ENCODE peak calls at places on chromosomes 3 and 15, in seven cellular contexts. One of them, this sample, is unnamed.

GRCh38 chr15:65312400-65312916 is 8.0 kb downstream of the RNU5B-1 start:
- DNase-seq in Peyer's patch: no peak
- DNase-seq in T-cell: no peak
- DNase-seq in foreskin fibroblast: peak
- DNase-seq in HEK293T: peak
- DNase-seq in RPMI7951: peak
- DNase-seq in ACHN: peak
- DNase-seq in this sample: no peak

GRCh38 chr3:173823911-173824460 is 426.4 kb downstream of the NLGN1 start:
- DNase-seq in RPMI7951: no peak
- DNase-seq in foreskin fibroblast: no peak
- DNase-seq in T-cell: no peak
- DNase-seq in ACHN: peak
- DNase-seq in Peyer's patch: no peak
- DNase-seq in HEK293T: no peak
- DNase-seq in this sample: no peak

GRCh38 chr3:172153335-172153861 is 114.0 kb downstream of the FNDC3B start:
- DNase-seq in Peyer's patch: peak
- DNase-seq in HEK293T: no peak
- DNase-seq in RPMI7951: peak
- DNase-seq in ACHN: peak
- DNase-seq in T-cell: peak
- DNase-seq in foreskin fibroblast: peak
- DNase-seq in this sample: peak

GRCh38 chr15:48239334-48239733 is 33.2 kb downstream of the SLC12A1 start:
- DNase-seq in RPMI7951: no peak
- DNase-seq in HEK293T: no peak
- DNase-seq in ACHN: no peak
- DNase-seq in Peyer's patch: no peak
- DNase-seq in foreskin fibroblast: no peak
- DNase-seq in T-cell: no peak
- DNase-seq in this sample: no peak

GRCh38 chr3:53350652-53351051 is 3.3 kb upstream of the DCP1A start:
- DNase-seq in RPMI7951: peak
- DNase-seq in ACHN: peak
- DNase-seq in foreskin fibroblast: peak
- DNase-seq in HEK293T: no peak
- DNase-seq in T-cell: no peak
- DNase-seq in Peyer's patch: no peak
- DNase-seq in this sample: peak

GRCh38 chr3:152998554-152998953 is 163.5 kb upstream of the RAP2B start:
- DNase-seq in Peyer's patch: no peak
- DNase-seq in foreskin fibroblast: no peak
- DNase-seq in RPMI7951: no peak
- DNase-seq in ACHN: no peak
- DNase-seq in HEK293T: no peak
- DNase-seq in T-cell: no peak
- DNase-seq in this sample: no peak

GRCh38 chr15:51904931-51905330 is 66.6 kb downstream of the LEO1 start:
- DNase-seq in HEK293T: no peak
- DNase-seq in T-cell: no peak
- DNase-seq in Peyer's patch: no peak
- DNase-seq in ACHN: no peak
- DNase-seq in RPMI7951: no peak
- DNase-seq in foreskin fibroblast: peak
- DNase-seq in this sample: no peak

GRCh38 chr15:75531041-75531450 is 48.1 kb downstream of the PTPN9 start:
- DNase-seq in Peyer's patch: no peak
- DNase-seq in foreskin fibroblast: peak
- DNase-seq in RPMI7951: peak
- DNase-seq in HEK293T: no peak
- DNase-seq in T-cell: no peak
- DNase-seq in ACHN: no peak
- DNase-seq in this sample: peak

GRCh38 chr15:99454941-99455795 is 110.6 kb upstream of the MEF2A start:
- DNase-seq in foreskin fibroblast: peak
- DNase-seq in RPMI7951: peak
- DNase-seq in Peyer's patch: peak
- DNase-seq in HEK293T: no peak
- DNase-seq in T-cell: no peak
- DNase-seq in ACHN: peak
- DNase-seq in this sample: peak

GRCh38 chr3:104907507-104907906 is 459.2 kb upstream of the ALCAM start:
- DNase-seq in HEK293T: no peak
- DNase-seq in RPMI7951: peak
- DNase-seq in T-cell: no peak
- DNase-seq in foreskin fibroblast: peak
- DNase-seq in ACHN: no peak
- DNase-seq in Peyer's patch: no peak
- DNase-seq in this sample: no peak

GRCh38 chr15:59801649-59802048 is 112.5 kb upstream of the BNIP2 start:
- DNase-seq in Peyer's patch: no peak
- DNase-seq in foreskin fibroblast: no peak
- DNase-seq in HEK293T: no peak
- DNase-seq in RPMI7951: no peak
- DNase-seq in ACHN: no peak
- DNase-seq in T-cell: no peak
- DNase-seq in this sample: no peak